ENCODE peak calls at places on chromosomes 4 and X, in four cellular contexts. B is left cardiac atrium; W is non-pigmented ciliary epithelial cell; J is stimulated activated CD4-positive, alpha-beta T cell treated with anti-CD3 and anti-CD28 coated beads, Interleukin-12 subunit alpha, Interleukin-12 subunit beta, amount 100 ng/mL, for 24 hours. H is an unnamed sample.

GRCh38 chrX:1876041-1876440 is 261.2 kb downstream of the ASMT start:
- DNase-seq in B (no peak), W (no peak), J (no peak), H (no peak)

GRCh38 chrX:100980608-100981497 is 11.3 kb downstream of the ARL13A start:
- DNase-seq in B (no peak), W (peak), J (no peak), H (peak)

GRCh38 chr4:9918475-9918874 is 102.8 kb downstream of the SLC2A9 start:
- DNase-seq in B (no peak), W (no peak), J (no peak), H (no peak)

GRCh38 chr4:94413085-94413685 is 38.6 kb upstream of the PDLIM5 start:
- DNase-seq in B (no peak), W (no peak), J (no peak), H (no peak)

GRCh38 chr4:79863333-79863732 is 209.7 kb downstream of the ANTXR2 start:
- DNase-seq in B (no peak), W (no peak), J (no peak), H (no peak)

GRCh38 chrX:113644426-113644825 is 803.8 kb upstream of the AMOT start:
- DNase-seq in B (no peak), W (peak), J (no peak), H (no peak)

GRCh38 chr4:113294910-113295309 is 245.5 kb downstream of the ANK2 start:
- DNase-seq in B (no peak), W (no peak), J (no peak), H (no peak)

GRCh38 chr4:153222162-153222789 is 18.0 kb downstream of the TRIM2 start:
- DNase-seq in B (peak), W (no peak), J (no peak), H (peak)

GRCh38 chrX:134676440-134676839 is 18.2 kb upstream of the PLAC1 start:
- DNase-seq in B (no peak), W (peak), J (no peak), H (no peak)

GRCh38 chr4:103002551-103002950 is 17.0 kb downstream of the SLC9B1 start:
- DNase-seq in B (no peak), W (no peak), J (no peak), H (no peak)

GRCh38 chr4:41360911-41361830 is 104.4 kb downstream of the UCHL1 start:
- DNase-seq in B (peak), W (no peak), J (no peak), H (peak)

GRCh38 chrX:112470551-112470950 is 209.2 kb downstream of the LHFPL1 start:
- DNase-seq in B (no peak), W (no peak), J (no peak), H (no peak)

H was measured in H4.